ENCODE peak calls at places on chromosomes 3 and 15, in eight cellular contexts. V is neural progenitor cell, N is right atrium auricular region, Z is kidney, B is Panc1, A is stomach, D is tibial nerve, R is upper lobe of left lung. P is an unnamed sample.

GRCh38 chr3:8937064-8938020 is 25.9 kb downstream of the RAD18 start:
- DNase-seq in V (no peak), N (no peak), Z (no peak), B (peak; percentile 71), A (no peak), D (no peak), R (no peak), P (no peak)

GRCh38 chr3:188578579-188579363 is 424.8 kb downstream of the LPP start:
- DNase-seq in V (no peak), N (peak; percentile 76), Z (peak; percentile 70), B (no peak), A (no peak), D (peak; percentile 58), R (peak; percentile 51), P (no peak)

GRCh38 chr3:19173945-19174344 is 25.6 kb downstream of the KCNH8 start:
- DNase-seq in V (peak; percentile 32), N (no peak), Z (no peak), B (no peak), A (no peak), D (no peak), R (no peak), P (no peak)

GRCh38 chr3:45693941-45694521 is 4.8 kb downstream of the SACM1L start:
- DNase-seq in V (no peak), N (no peak), Z (no peak), B (no peak), A (no peak), D (no peak), R (no peak), P (no peak)

GRCh38 chr15:63075072-63075995 is 32.8 kb downstream of the TPM1 start:
- DNase-seq in V (no peak), N (no peak), Z (no peak), B (no peak), A (no peak), D (no peak), R (no peak), P (no peak)

GRCh38 chr15:75227663-75228280 is 26.1 kb downstream of the C15orf39 start:
- DNase-seq in V (no peak), N (no peak), Z (peak; percentile 44), B (no peak), A (no peak), D (no peak), R (no peak), P (no peak)

GRCh38 chr3:123374016-123374415 is 74.9 kb downstream of the ADCY5 start:
- DNase-seq in V (no peak), N (no peak), Z (no peak), B (no peak), A (no peak), D (no peak), R (no peak), P (no peak)

GRCh38 chr3:54065140-54065539 is 57.2 kb upstream of the CACNA2D3 start:
- DNase-seq in V (no peak), N (no peak), Z (no peak), B (no peak), A (no peak), D (no peak), R (no peak), P (no peak)

GRCh38 chr3:128307029-128307633 is 153.8 kb downstream of the EEFSEC start:
- DNase-seq in V (peak; percentile 61), N (peak; percentile 47), Z (no peak), B (no peak), A (no peak), D (no peak), R (no peak), P (no peak)

GRCh38 chr15:76376816-76377215 is 40.2 kb downstream of the ISL2 start:
- DNase-seq in V (no peak), N (no peak), Z (no peak), B (no peak), A (no peak), D (no peak), R (no peak), P (no peak)

GRCh38 chr3:60001369-60001768 is 951.5 kb upstream of the CFAP20DC start:
- DNase-seq in V (no peak), N (no peak), Z (no peak), B (no peak), A (no peak), D (no peak), R (no peak), P (no peak)

GRCh38 chr3:145903472-145904013 is 257.4 kb downstream of the PLOD2 start:
- DNase-seq in V (no peak), N (no peak), Z (peak; percentile 45), B (no peak), A (no peak), D (no peak), R (no peak), P (no peak)

GRCh38 chr15:84973492-84974460 is 7.9 kb upstream of the PDE8A start:
- DNase-seq in V (no peak), N (no peak), Z (no peak), B (no peak), A (no peak), D (no peak), R (no peak), P (no peak)

GRCh38 chr3:53074761-53075742 is 29.2 kb upstream of the SFMBT1 start:
- DNase-seq in V (no peak), N (no peak), Z (no peak), B (no peak), A (no peak), D (no peak), R (no peak), P (no peak)

GRCh38 chr3:114624676-114625181 is 330.9 kb downstream of the TIGIT start:
- DNase-seq in V (no peak), N (peak; percentile 97), Z (peak; percentile 96), B (peak; percentile 65), A (peak; percentile 65), D (peak; percentile 89), R (peak; percentile 87), P (peak; percentile 72)

GRCh38 chr3:144351968-144352367 is 380.3 kb downstream of the DIPK2A start:
- DNase-seq in V (no peak), N (no peak), Z (no peak), B (no peak), A (no peak), D (no peak), R (no peak), P (no peak)

GRCh38 chr3:9623148-9623547 is 26.2 kb upstream of the MTMR14 start:
- DNase-seq in V (no peak), N (no peak), Z (no peak), B (no peak), A (no peak), D (no peak), R (no peak), P (no peak)

GRCh38 chr3:195394024-195394423 is 48.8 kb downstream of the ACAP2 start:
- DNase-seq in V (no peak), N (no peak), Z (no peak), B (no peak), A (no peak), D (no peak), R (no peak), P (no peak)

GRCh38 chr3:38130631-38131065 is 6.3 kb downstream of the ACAA1 start:
- DNase-seq in V (no peak), N (no peak), Z (no peak), B (no peak), A (peak; percentile 23), D (no peak), R (no peak), P (no peak)

GRCh38 chr3:131630117-131630516 is 127.3 kb upstream of the MRPL3 start:
- DNase-seq in V (no peak), N (no peak), Z (no peak), B (no peak), A (no peak), D (no peak), R (no peak), P (no peak)

GRCh38 chr15:40999190-40999589 is 45.9 kb downstream of the CHAC1 start:
- DNase-seq in V (no peak), N (no peak), Z (no peak), B (peak; percentile 90), A (no peak), D (no peak), R (no peak), P (no peak)

GRCh38 chr3:112738366-112738765 is 97.4 kb upstream of the CCDC80 start:
- DNase-seq in V (no peak), N (no peak), Z (no peak), B (no peak), A (no peak), D (no peak), R (no peak), P (no peak)

GRCh38 chr15:78133801-78134200 is 2.6 kb upstream of the CIB2 start:
- DNase-seq in V (no peak), N (no peak), Z (no peak), B (no peak), A (no peak), D (no peak), R (no peak), P (no peak)

GRCh38 chr15:66955871-66956585 is 109.4 kb upstream of the SMAD3 start:
- DNase-seq in V (no peak), N (no peak), Z (no peak), B (no peak), A (no peak), D (no peak), R (no peak), P (no peak)
- H3K27ac ChIP-seq in V (no peak overlapping the region), N (no peak overlapping the region), Z (no peak overlapping the region), B (peak overlapping the region; percentile 2), A (no peak overlapping the region), D (no peak overlapping the region), R (no peak overlapping the region), P (no peak overlapping the region)

DNA sequence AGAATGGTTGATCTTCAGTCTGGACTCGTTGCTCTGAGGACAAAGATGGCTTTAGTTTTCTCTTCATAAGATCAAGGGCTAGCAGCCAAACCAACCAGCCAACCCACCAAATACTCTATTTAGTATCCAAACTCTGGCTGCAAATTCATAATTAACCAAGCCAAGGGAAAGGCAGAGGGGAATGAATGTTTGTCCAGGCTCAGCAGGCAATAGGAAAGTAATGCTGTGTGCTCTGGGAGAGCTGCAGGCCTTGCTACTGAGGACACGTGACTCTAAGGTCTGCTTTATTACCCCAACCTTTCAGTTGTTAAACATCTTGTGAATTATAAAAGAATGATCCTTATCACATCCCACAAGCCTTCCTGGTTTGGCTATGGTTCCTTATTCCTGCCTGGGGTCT is 52.3 kb upstream of the GALNT15 start:
- DNase-seq in V (no peak), N (no peak), Z (no peak), B (no peak), A (no peak), D (no peak), R (no peak), P (peak; percentile 28)
- H3K27ac ChIP-seq in V (no peak overlapping the region), N (peak overlapping the region; percentile 39), Z (no peak overlapping the region), B (no peak overlapping the region), A (no peak overlapping the region), D (peak overlapping the region; percentile 60), R (no peak overlapping the region), P (no peak overlapping the region)

GRCh38 chr3:99971761-99972160 is 142.5 kb downstream of the FILIP1L start:
- DNase-seq in V (no peak), N (no peak), Z (no peak), B (no peak), A (no peak), D (no peak), R (no peak), P (no peak)
- H3K27ac ChIP-seq in V (no peak overlapping the region), N (no peak overlapping the region), Z (no peak overlapping the region), B (no peak overlapping the region), A (no peak overlapping the region), D (no peak overlapping the region), R (no peak overlapping the region), P (no peak overlapping the region)

DNA sequence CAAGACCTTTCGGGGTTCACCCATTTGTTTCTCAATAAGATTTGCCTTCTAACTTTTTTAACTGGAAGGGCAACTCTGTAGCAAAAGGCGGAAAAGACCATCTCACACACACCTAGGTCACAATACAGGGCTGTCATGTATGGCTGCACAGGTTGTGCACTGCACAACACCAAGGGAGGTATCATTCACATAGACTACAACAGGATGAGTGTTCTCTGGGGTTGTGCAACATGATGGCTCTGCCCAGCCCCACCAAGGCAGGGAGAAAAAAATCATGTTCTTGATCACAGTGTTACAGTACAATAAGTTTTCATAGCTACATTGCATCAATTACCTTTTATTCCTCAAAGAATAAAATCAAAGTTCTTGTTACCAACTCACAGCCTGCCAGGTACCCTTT is 52.8 kb downstream of the ANXA2 start:
- DNase-seq in V (no peak), N (no peak), Z (no peak), B (no peak), A (no peak), D (no peak), R (no peak), P (no peak)
- H3K27ac ChIP-seq in V (no peak overlapping the region), N (no peak overlapping the region), Z (no peak overlapping the region), B (peak overlapping the region; percentile 68), A (no peak overlapping the region), D (no peak overlapping the region), R (no peak overlapping the region), P (no peak overlapping the region)